ENCODE peak calls at places on chromosomes 16 and 17, in seven cellular contexts. One of them, this sample, is unnamed.

GRCh38 chr17:74512624-74513084 is 18.6 kb downstream of the CD300LB start:
- DNase-seq in IMR-90: no peak
- DNase-seq in trophoblast cell: peak
- DNase-seq in H1: no peak
- DNase-seq in neuronal stem cell: no peak
- DNase-seq in mesenchymal stem cell: no peak
- DNase-seq in H9: no peak
- DNase-seq in this sample: no peak

GRCh38 chr16:84484579-84485254 is 19.7 kb downstream of the MEAK7 start:
- DNase-seq in IMR-90: peak
- DNase-seq in trophoblast cell: peak
- DNase-seq in H1: no peak
- DNase-seq in neuronal stem cell: no peak
- DNase-seq in mesenchymal stem cell: peak
- DNase-seq in H9: no peak
- DNase-seq in this sample: peak

GRCh38 chr17:65629234-65629690 is 67.8 kb upstream of the AXIN2 start:
- DNase-seq in IMR-90: peak
- DNase-seq in trophoblast cell: no peak
- DNase-seq in H1: no peak
- DNase-seq in neuronal stem cell: no peak
- DNase-seq in mesenchymal stem cell: peak
- DNase-seq in H9: peak
- DNase-seq in this sample: peak

GRCh38 chr17:20189322-20189721 is 180.2 kb downstream of the SPECC1 start:
- DNase-seq in IMR-90: peak
- DNase-seq in trophoblast cell: no peak
- DNase-seq in H1: no peak
- DNase-seq in neuronal stem cell: peak
- DNase-seq in mesenchymal stem cell: peak
- DNase-seq in H9: peak
- DNase-seq in this sample: peak

GRCh38 chr17:1890758-1891450 is 61.1 kb downstream of the RPA1 start:
- DNase-seq in IMR-90: no peak
- DNase-seq in trophoblast cell: no peak
- DNase-seq in H1: no peak
- DNase-seq in neuronal stem cell: no peak
- DNase-seq in mesenchymal stem cell: no peak
- DNase-seq in H9: no peak
- DNase-seq in this sample: no peak

GRCh38 chr17:77725851-77726250 is 232.7 kb upstream of the TNRC6C start:
- DNase-seq in IMR-90: no peak
- DNase-seq in trophoblast cell: no peak
- DNase-seq in H1: no peak
- DNase-seq in neuronal stem cell: no peak
- DNase-seq in mesenchymal stem cell: no peak
- DNase-seq in H9: peak
- DNase-seq in this sample: no peak

GRCh38 chr16:11781773-11782172 is 15.3 kb downstream of the ZC3H7A start:
- DNase-seq in IMR-90: no peak
- DNase-seq in trophoblast cell: no peak
- DNase-seq in H1: no peak
- DNase-seq in neuronal stem cell: no peak
- DNase-seq in mesenchymal stem cell: peak
- DNase-seq in H9: no peak
- DNase-seq in this sample: no peak

GRCh38 chr16:78198299-78198698 is 98.8 kb downstream of the WWOX start:
- DNase-seq in IMR-90: no peak
- DNase-seq in trophoblast cell: no peak
- DNase-seq in H1: no peak
- DNase-seq in neuronal stem cell: no peak
- DNase-seq in mesenchymal stem cell: no peak
- DNase-seq in H9: no peak
- DNase-seq in this sample: no peak

GRCh38 chr16:84555418-84556196 is 51.1 kb upstream of the MEAK7 start:
- DNase-seq in IMR-90: no peak
- DNase-seq in trophoblast cell: peak
- DNase-seq in H1: no peak
- DNase-seq in neuronal stem cell: no peak
- DNase-seq in mesenchymal stem cell: no peak
- DNase-seq in H9: no peak
- DNase-seq in this sample: no peak

GRCh38 chr17:32805029-32805976 is 71.6 kb downstream of the MYO1D start:
- DNase-seq in IMR-90: no peak
- DNase-seq in trophoblast cell: peak
- DNase-seq in H1: no peak
- DNase-seq in neuronal stem cell: no peak
- DNase-seq in mesenchymal stem cell: peak
- DNase-seq in H9: no peak
- DNase-seq in this sample: no peak

GRCh38 chr16:66988197-66988788 is at the start of gene CES4A:
- DNase-seq in IMR-90: peak
- DNase-seq in trophoblast cell: no peak
- DNase-seq in H1: no peak
- DNase-seq in neuronal stem cell: no peak
- DNase-seq in mesenchymal stem cell: peak
- DNase-seq in H9: no peak
- DNase-seq in this sample: no peak

GRCh38 chr16:9096416-9096952 is 5.0 kb downstream of the HAPSTR1 start:
- DNase-seq in IMR-90: no peak
- DNase-seq in trophoblast cell: peak
- DNase-seq in H1: no peak
- DNase-seq in neuronal stem cell: no peak
- DNase-seq in mesenchymal stem cell: no peak
- DNase-seq in H9: no peak
- DNase-seq in this sample: no peak

GRCh38 chr17:78693346-78694083 is 88.6 kb downstream of the CYTH1 start:
- DNase-seq in IMR-90: no peak
- DNase-seq in trophoblast cell: peak
- DNase-seq in H1: no peak
- DNase-seq in neuronal stem cell: no peak
- DNase-seq in mesenchymal stem cell: no peak
- DNase-seq in H9: no peak
- DNase-seq in this sample: no peak

GRCh38 chr16:88529596-88529995 is 40.6 kb upstream of the ZC3H18 start:
- DNase-seq in IMR-90: no peak
- DNase-seq in trophoblast cell: no peak
- DNase-seq in H1: no peak
- DNase-seq in neuronal stem cell: no peak
- DNase-seq in mesenchymal stem cell: no peak
- DNase-seq in H9: no peak
- DNase-seq in this sample: no peak

GRCh38 chr16:80144191-80144590 is 396.6 kb upstream of the DYNLRB2 start:
- DNase-seq in IMR-90: peak
- DNase-seq in trophoblast cell: no peak
- DNase-seq in H1: no peak
- DNase-seq in neuronal stem cell: no peak
- DNase-seq in mesenchymal stem cell: peak
- DNase-seq in H9: no peak
- DNase-seq in this sample: no peak

DNA sequence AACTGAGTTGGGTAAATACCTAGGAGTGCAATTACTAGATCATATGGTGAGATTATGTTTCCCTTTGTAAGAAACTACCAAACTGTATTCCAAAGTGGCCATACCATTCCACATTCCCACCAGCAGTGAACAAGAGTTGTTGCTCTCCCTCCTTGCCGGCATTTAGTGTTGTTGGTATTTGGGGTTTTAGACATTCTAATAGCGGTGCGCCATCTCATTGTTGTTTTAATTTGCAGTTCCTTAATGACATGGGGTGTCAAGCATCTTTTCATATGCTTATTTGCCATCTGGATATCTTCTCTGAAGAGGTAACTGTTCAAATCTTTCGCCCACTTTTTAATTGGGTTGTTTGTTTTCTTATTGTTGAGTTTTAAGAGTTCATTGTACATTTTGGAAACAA is 164.2 kb upstream of the LHX1 start:
- DNase-seq in IMR-90: no peak
- DNase-seq in trophoblast cell: no peak
- DNase-seq in H1: no peak
- DNase-seq in neuronal stem cell: no peak
- DNase-seq in mesenchymal stem cell: no peak
- DNase-seq in H9: no peak
- DNase-seq in this sample: no peak
- H3K4me2 ChIP-seq in IMR-90: no peak
- H3K4me2 ChIP-seq in trophoblast cell: no peak
- H3K4me2 ChIP-seq in H1: no peak
- H3K4me2 ChIP-seq in neuronal stem cell: no peak
- H3K4me2 ChIP-seq in mesenchymal stem cell: no peak
- H3K4me2 ChIP-seq in H9: peak
- H3K4me2 ChIP-seq in this sample: no peak

GRCh38 chr17:57682667-57683066 is 62.4 kb downstream of the CCDC182 start:
- DNase-seq in IMR-90: no peak
- DNase-seq in trophoblast cell: no peak
- DNase-seq in H1: no peak
- DNase-seq in neuronal stem cell: no peak
- DNase-seq in mesenchymal stem cell: no peak
- DNase-seq in H9: no peak
- DNase-seq in this sample: no peak

GRCh38 chr17:57677858-57678257 is 67.2 kb downstream of the CCDC182 start:
- DNase-seq in IMR-90: no peak
- DNase-seq in trophoblast cell: no peak
- DNase-seq in H1: no peak
- DNase-seq in neuronal stem cell: no peak
- DNase-seq in mesenchymal stem cell: no peak
- DNase-seq in H9: peak
- DNase-seq in this sample: no peak

GRCh38 chr17:57679356-57679755 is 65.7 kb downstream of the CCDC182 start:
- DNase-seq in IMR-90: no peak
- DNase-seq in trophoblast cell: no peak
- DNase-seq in H1: no peak
- DNase-seq in neuronal stem cell: no peak
- DNase-seq in mesenchymal stem cell: no peak
- DNase-seq in H9: no peak
- DNase-seq in this sample: no peak

GRCh38 chr17:57678393-57678792 is 66.7 kb downstream of the CCDC182 start:
- DNase-seq in IMR-90: no peak
- DNase-seq in trophoblast cell: no peak
- DNase-seq in H1: no peak
- DNase-seq in neuronal stem cell: no peak
- DNase-seq in mesenchymal stem cell: no peak
- DNase-seq in H9: no peak
- DNase-seq in this sample: no peak

DNA sequence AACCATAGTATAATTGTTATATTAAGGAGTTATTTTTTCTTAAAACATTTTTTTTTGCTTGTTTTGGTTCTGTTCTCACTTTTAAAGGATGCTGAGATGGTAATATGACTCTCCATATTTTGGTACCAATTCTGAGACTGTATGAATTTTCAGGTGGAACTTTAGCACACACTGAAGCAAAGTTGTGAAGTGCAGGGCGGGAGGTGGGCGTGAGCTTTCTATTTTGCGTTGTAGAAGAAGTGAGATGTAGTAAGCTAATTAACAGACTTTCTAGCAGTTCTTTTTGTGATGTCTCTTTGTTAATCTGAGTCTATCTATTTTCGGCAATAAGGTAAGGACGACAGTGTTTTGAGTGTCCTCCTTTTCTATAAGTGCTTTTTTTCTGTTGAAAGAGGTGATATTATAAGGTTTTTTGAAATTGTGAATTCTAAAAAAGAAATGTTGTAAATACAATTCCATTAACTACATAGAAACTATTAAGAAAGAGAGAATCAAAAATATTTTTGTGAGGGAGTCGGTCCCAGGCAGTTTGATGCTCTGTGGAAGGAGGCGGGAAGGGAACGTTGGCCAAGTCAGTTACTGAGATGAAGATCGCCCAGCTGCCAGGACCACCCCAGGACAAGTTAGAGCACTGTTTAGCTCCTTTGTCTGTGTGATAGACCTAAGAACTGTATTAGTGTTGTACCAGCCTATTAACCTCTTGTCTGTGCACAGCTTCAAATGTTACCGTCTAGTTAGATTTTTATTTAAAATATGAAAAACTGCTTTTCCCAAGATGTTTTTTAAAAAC is 65.0 kb downstream of the CCDC182 start:
- DNase-seq in IMR-90: no peak
- DNase-seq in trophoblast cell: no peak
- DNase-seq in H1: no peak
- DNase-seq in neuronal stem cell: no peak
- DNase-seq in mesenchymal stem cell: no peak
- DNase-seq in H9: no peak
- DNase-seq in this sample: no peak
- H2AK5ac ChIP-seq in IMR-90: no peak
- H2AK5ac ChIP-seq in trophoblast cell: no peak
- H2AK5ac ChIP-seq in H1: no peak
- H2AK5ac ChIP-seq in neuronal stem cell: no peak
- H2AK5ac ChIP-seq in mesenchymal stem cell: no peak
- H2AK5ac ChIP-seq in H9: no peak
- H2AK5ac ChIP-seq in this sample: no peak

GRCh38 chr16:53782148-53782547 is 78.2 kb downstream of the FTO start:
- DNase-seq in IMR-90: no peak
- DNase-seq in trophoblast cell: no peak
- DNase-seq in H1: no peak
- DNase-seq in neuronal stem cell: no peak
- DNase-seq in mesenchymal stem cell: no peak
- DNase-seq in H9: no peak
- DNase-seq in this sample: no peak

GRCh38 chr16:53781023-53781605 is 77.2 kb downstream of the FTO start:
- DNase-seq in IMR-90: peak
- DNase-seq in trophoblast cell: no peak
- DNase-seq in H1: no peak
- DNase-seq in neuronal stem cell: no peak
- DNase-seq in mesenchymal stem cell: peak
- DNase-seq in H9: no peak
- DNase-seq in this sample: no peak

GRCh38 chr16:53787423-53787822 is 83.5 kb downstream of the FTO start:
- DNase-seq in IMR-90: no peak
- DNase-seq in trophoblast cell: no peak
- DNase-seq in H1: no peak
- DNase-seq in neuronal stem cell: no peak
- DNase-seq in mesenchymal stem cell: no peak
- DNase-seq in H9: no peak
- DNase-seq in this sample: no peak

GRCh38 chr16:53785044-53785443 is 81.1 kb downstream of the FTO start:
- DNase-seq in IMR-90: peak
- DNase-seq in trophoblast cell: no peak
- DNase-seq in H1: no peak
- DNase-seq in neuronal stem cell: no peak
- DNase-seq in mesenchymal stem cell: no peak
- DNase-seq in H9: no peak
- DNase-seq in this sample: no peak

GRCh38 chr16:53784312-53784711 is 80.4 kb downstream of the FTO start:
- DNase-seq in IMR-90: no peak
- DNase-seq in trophoblast cell: no peak
- DNase-seq in H1: no peak
- DNase-seq in neuronal stem cell: no peak
- DNase-seq in mesenchymal stem cell: no peak
- DNase-seq in H9: no peak
- DNase-seq in this sample: no peak
- H3K4me2 ChIP-seq in IMR-90: no peak
- H3K4me2 ChIP-seq in trophoblast cell: no peak
- H3K4me2 ChIP-seq in H1: no peak
- H3K4me2 ChIP-seq in neuronal stem cell: no peak
- H3K4me2 ChIP-seq in mesenchymal stem cell: no peak
- H3K4me2 ChIP-seq in H9: no peak
- H3K4me2 ChIP-seq in this sample: no peak

DNA sequence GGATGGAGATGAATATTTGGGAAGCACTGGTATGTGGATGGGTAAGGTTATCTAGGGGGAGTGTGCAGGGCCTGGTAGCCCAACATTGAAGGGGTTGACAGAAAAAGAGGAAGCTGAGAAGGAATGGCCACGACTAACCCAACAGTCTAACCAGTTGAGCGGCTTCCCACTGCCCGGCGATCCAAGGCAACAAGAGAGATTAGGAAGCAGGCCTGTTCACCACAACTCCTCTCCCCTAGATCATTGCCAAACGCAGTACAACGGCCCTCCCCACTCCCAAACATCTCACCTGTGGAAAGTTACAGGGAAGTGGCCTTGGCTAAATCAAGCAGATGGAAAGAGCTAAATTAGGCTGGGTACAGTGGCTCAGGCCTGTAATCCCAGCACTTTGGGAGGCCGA is 11.2 kb upstream of the RANGRF start:
- DNase-seq in IMR-90: no peak
- DNase-seq in trophoblast cell: no peak
- DNase-seq in H1: no peak
- DNase-seq in neuronal stem cell: no peak
- DNase-seq in mesenchymal stem cell: no peak
- DNase-seq in H9: no peak
- DNase-seq in this sample: no peak
- H2AK5ac ChIP-seq in IMR-90: peak
- H2AK5ac ChIP-seq in trophoblast cell: no peak
- H2AK5ac ChIP-seq in H1: no peak
- H2AK5ac ChIP-seq in neuronal stem cell: no peak
- H2AK5ac ChIP-seq in mesenchymal stem cell: no peak
- H2AK5ac ChIP-seq in H9: no peak
- H2AK5ac ChIP-seq in this sample: no peak

This sample was measured in mesendoderm.